ENCODE peak calls at places on chromosome 11, in six cellular contexts. R, A, B, D, W and V are unnamed samples.

GRCh38 chr11:73186886-73187285 is 31.2 kb upstream of the P2RY2 start:
- DNase-seq in R (no peak), A (no peak), B (no peak), D (no peak), W (no peak), V (no peak)

GRCh38 chr11:1629326-1630185 is at the start of gene KRTAP5-5:
- DNase-seq in R (no peak), A (no peak), B (no peak), D (no peak), W (no peak), V (no peak)

GRCh38 chr11:133986545-133986944 is 29.8 kb upstream of the IGSF9B start:
- DNase-seq in R (no peak), A (no peak), B (no peak), D (no peak), W (no peak), V (no peak)

GRCh38 chr11:8192016-8192895 is 23.4 kb upstream of the RIC3 start:
- DNase-seq in R (peak), A (peak), B (peak), D (peak), W (peak), V (peak)

GRCh38 chr11:112241486-112241885 is 15.3 kb downstream of the PTS start:
- DNase-seq in R (no peak), A (no peak), B (peak), D (no peak), W (no peak), V (no peak)

GRCh38 chr11:106281455-106282173 is 204.2 kb downstream of the AASDHPPT start:
- DNase-seq in R (no peak), A (peak), B (peak), D (no peak), W (no peak), V (no peak)

GRCh38 chr11:71467164-71467563 is 14.2 kb downstream of the NADSYN1 start:
- DNase-seq in R (no peak), A (no peak), B (no peak), D (no peak), W (no peak), V (no peak)

GRCh38 chr11:125347261-125347585 is 148.8 kb downstream of the FEZ1 start:
- DNase-seq in R (no peak), A (no peak), B (no peak), D (no peak), W (no peak), V (no peak)